ENCODE peak calls at places on chromosomes 7 and 10, in four cellular contexts. K, L, C and T are unnamed samples.

GRCh38 chr10:34967411-34967880 is 122.7 kb downstream of the CUL2 start:
- DNase-seq in K (no peak), L (no peak), C (no peak), T (no peak)

GRCh38 chr7:126806614-126807013 is 446.1 kb downstream of the GRM8 start:
- DNase-seq in K (no peak), L (no peak), C (no peak), T (no peak)

GRCh38 chr10:57867226-57867625 is 400.5 kb downstream of the IPMK start:
- DNase-seq in K (no peak), L (no peak), C (no peak), T (no peak)

GRCh38 chr7:96832107-96832506 is 122.5 kb upstream of the SEM1 start:
- DNase-seq in K (no peak), L (no peak), C (no peak), T (peak)

GRCh38 chr10:13206546-13207443 is 27.4 kb downstream of the UCMA start:
- DNase-seq in K (peak), L (no peak), C (peak), T (no peak)

GRCh38 chr10:85224366-85224960 is 896.1 kb downstream of the CCSER2 start:
- DNase-seq in K (peak), L (no peak), C (no peak), T (peak)

GRCh38 chr7:16646427-16647081 is 573 bp downstream of the BZW2 start:
- DNase-seq in K (peak), L (no peak), C (no peak), T (peak)

GRCh38 chr7:16754869-16755317 is 1.3 kb downstream of the TSPAN13 start:
- DNase-seq in K (peak), L (no peak), C (no peak), T (peak)

GRCh38 chr7:47991741-47992311 is 12.4 kb upstream of the HUS1 start:
- DNase-seq in K (no peak), L (peak), C (peak), T (peak)

GRCh38 chr10:129888784-129889616 is 75.1 kb downstream of the EBF3 start:
- DNase-seq in K (no peak), L (no peak), C (peak), T (peak)

GRCh38 chr7:156547884-156548561 is 92.6 kb upstream of the RNF32 start:
- DNase-seq in K (no peak), L (no peak), C (no peak), T (no peak)

GRCh38 chr7:20228654-20229053 is 11.5 kb upstream of the MACC1 start:
- DNase-seq in K (no peak), L (no peak), C (no peak), T (peak)

GRCh38 chr7:40612298-40612697 is 477.5 kb downstream of the SUGCT start:
- DNase-seq in K (no peak), L (no peak), C (no peak), T (no peak)

GRCh38 chr7:51620690-51621089 is 304.1 kb upstream of the COBL start:
- DNase-seq in K (no peak), L (no peak), C (no peak), T (peak)